ENCODE peak calls at places on chromosomes 7 and 10, in four cellular contexts. O is stimulated activated CD4-positive, alpha-beta T cell treated with anti-CD3 and anti-CD28 coated beads, Interleukin-4, amount 100 ng/mL, for 4 hours; X is uterus; U is RCC 7860. G is an unnamed sample.

GRCh38 chr7:128827248-128827958 is 2.8 kb upstream of the FLNC start:
- DNase-seq in U (peak; percentile 97), X (peak; percentile 66), O (no peak), G (no peak)

GRCh38 chr7:96952974-96953391 is 52.4 kb upstream of the DLX6 start:
- DNase-seq in O (no peak), X (no peak), U (peak; percentile 36), G (no peak)

GRCh38 chr10:61028861-61029361 is 84.9 kb upstream of the RHOBTB1 start:
- DNase-seq in X (no peak), U (peak; percentile 56), O (no peak), G (no peak)

GRCh38 chr7:158494162-158494586 is 93.4 kb downstream of the PTPRN2 start:
- DNase-seq in X (no peak), U (no peak), O (no peak), G (no peak)

GRCh38 chr7:70334883-70335282 is 736.6 kb downstream of the AUTS2 start:
- DNase-seq in X (no peak), U (no peak), O (no peak), G (no peak)

GRCh38 chr7:138907438-138907837 is 73.8 kb downstream of the KIAA1549 start:
- DNase-seq in U (no peak), X (no peak), O (no peak), G (no peak)

GRCh38 chr7:71942115-71942514 is 470.0 kb downstream of the CALN1 start:
- DNase-seq in X (no peak), U (no peak), O (no peak), G (no peak)

GRCh38 chr7:105426606-105427146 is 38.0 kb upstream of the SRPK2 start:
- DNase-seq in U (no peak), X (no peak), O (no peak), G (no peak)

GRCh38 chr10:11476035-11476434 is 135.4 kb downstream of the USP6NL start:
- DNase-seq in U (no peak), O (no peak), X (no peak), G (no peak)

GRCh38 chr7:22864855-22865606 is 42.4 kb upstream of the TOMM7 start:
- DNase-seq in O (no peak), X (no peak), U (no peak), G (no peak)